ENCODE peak calls at places on chromosomes 7 and 10, in nine cellular contexts. One of them, this sample, is unnamed.
A peak's percentile ranks its signal among the peaks of the same experiment; 100 is the strongest.

GRCh38 chr10:70053212-70053895 is 708 bp downstream of the MACROH2A2 start:
- DNase-seq in NCI-H1694 treated with DMSO at 0.1 percent for 48 hours: no peak
- DNase-seq in NCI-H1092: no peak
- DNase-seq in hypothalamus: no peak
- DNase-seq in occipital lobe: peak; percentile 30
- DNase-seq in naive thymus-derived CD8-positive, alpha-beta T cell: no peak
- DNase-seq in epithelial cell of proximal tubule: no peak
- DNase-seq in GDM1: no peak
- DNase-seq in activated T-helper 1 cell treated with anti-CD3 and anti-CD28 coated beads, Interleukin-2, amount 50 U/mL, for 16 hours: no peak
- DNase-seq in this sample: peak; percentile 11

GRCh38 chr10:80357000-80357803 is 621 bp downstream of the DYDC2 start:
- DNase-seq in NCI-H1092: peak; percentile 35
- DNase-seq in NCI-H1694 treated with DMSO at 0.1 percent for 48 hours: no peak
- DNase-seq in activated T-helper 1 cell treated with anti-CD3 and anti-CD28 coated beads, Interleukin-2, amount 50 U/mL, for 16 hours: no peak
- DNase-seq in epithelial cell of proximal tubule: no peak
- DNase-seq in naive thymus-derived CD8-positive, alpha-beta T cell: no peak
- DNase-seq in GDM1: no peak
- DNase-seq in occipital lobe: no peak
- DNase-seq in hypothalamus: no peak
- DNase-seq in this sample: no peak

GRCh38 chr7:73822319-73823173 is 8.2 kb upstream of the CLDN4 start:
- DNase-seq in GDM1: no peak
- DNase-seq in hypothalamus: no peak
- DNase-seq in NCI-H1694 treated with DMSO at 0.1 percent for 48 hours: no peak
- DNase-seq in NCI-H1092: no peak
- DNase-seq in activated T-helper 1 cell treated with anti-CD3 and anti-CD28 coated beads, Interleukin-2, amount 50 U/mL, for 16 hours: no peak
- DNase-seq in occipital lobe: no peak
- DNase-seq in epithelial cell of proximal tubule: peak; percentile 86
- DNase-seq in naive thymus-derived CD8-positive, alpha-beta T cell: no peak
- DNase-seq in this sample: no peak

GRCh38 chr7:155586843-155587440 is 40.6 kb upstream of the CNPY1 start:
- DNase-seq in naive thymus-derived CD8-positive, alpha-beta T cell: no peak
- DNase-seq in activated T-helper 1 cell treated with anti-CD3 and anti-CD28 coated beads, Interleukin-2, amount 50 U/mL, for 16 hours: no peak
- DNase-seq in hypothalamus: no peak
- DNase-seq in GDM1: no peak
- DNase-seq in NCI-H1092: no peak
- DNase-seq in epithelial cell of proximal tubule: no peak
- DNase-seq in NCI-H1694 treated with DMSO at 0.1 percent for 48 hours: no peak
- DNase-seq in occipital lobe: no peak
- DNase-seq in this sample: no peak

GRCh38 chr7:128713794-128714193 is 25.4 kb upstream of the CALU start:
- DNase-seq in GDM1: no peak
- DNase-seq in NCI-H1092: no peak
- DNase-seq in epithelial cell of proximal tubule: peak; percentile 49
- DNase-seq in NCI-H1694 treated with DMSO at 0.1 percent for 48 hours: no peak
- DNase-seq in naive thymus-derived CD8-positive, alpha-beta T cell: no peak
- DNase-seq in hypothalamus: no peak
- DNase-seq in activated T-helper 1 cell treated with anti-CD3 and anti-CD28 coated beads, Interleukin-2, amount 50 U/mL, for 16 hours: no peak
- DNase-seq in occipital lobe: no peak
- DNase-seq in this sample: no peak

GRCh38 chr10:77983384-77984341 is 45.7 kb downstream of the POLR3A start:
- DNase-seq in NCI-H1092: no peak
- DNase-seq in activated T-helper 1 cell treated with anti-CD3 and anti-CD28 coated beads, Interleukin-2, amount 50 U/mL, for 16 hours: no peak
- DNase-seq in NCI-H1694 treated with DMSO at 0.1 percent for 48 hours: no peak
- DNase-seq in naive thymus-derived CD8-positive, alpha-beta T cell: no peak
- DNase-seq in hypothalamus: no peak
- DNase-seq in GDM1: no peak
- DNase-seq in occipital lobe: no peak
- DNase-seq in epithelial cell of proximal tubule: no peak
- DNase-seq in this sample: no peak

GRCh38 chr10:61836888-61837747 is 64.4 kb upstream of the ARID5B start:
- DNase-seq in NCI-H1092: no peak
- DNase-seq in epithelial cell of proximal tubule: peak; percentile 56
- DNase-seq in GDM1: no peak
- DNase-seq in activated T-helper 1 cell treated with anti-CD3 and anti-CD28 coated beads, Interleukin-2, amount 50 U/mL, for 16 hours: no peak
- DNase-seq in NCI-H1694 treated with DMSO at 0.1 percent for 48 hours: no peak
- DNase-seq in occipital lobe: no peak
- DNase-seq in hypothalamus: no peak
- DNase-seq in naive thymus-derived CD8-positive, alpha-beta T cell: no peak
- DNase-seq in this sample: no peak

GRCh38 chr10:11358923-11359560 is 252.4 kb downstream of the USP6NL start:
- DNase-seq in naive thymus-derived CD8-positive, alpha-beta T cell: no peak
- DNase-seq in occipital lobe: no peak
- DNase-seq in epithelial cell of proximal tubule: no peak
- DNase-seq in hypothalamus: no peak
- DNase-seq in NCI-H1694 treated with DMSO at 0.1 percent for 48 hours: no peak
- DNase-seq in activated T-helper 1 cell treated with anti-CD3 and anti-CD28 coated beads, Interleukin-2, amount 50 U/mL, for 16 hours: no peak
- DNase-seq in GDM1: no peak
- DNase-seq in NCI-H1092: no peak
- DNase-seq in this sample: no peak

GRCh38 chr7:73992104-73992562 is 35.8 kb upstream of the ELN start:
- DNase-seq in hypothalamus: no peak
- DNase-seq in occipital lobe: no peak
- DNase-seq in naive thymus-derived CD8-positive, alpha-beta T cell: no peak
- DNase-seq in GDM1: no peak
- DNase-seq in activated T-helper 1 cell treated with anti-CD3 and anti-CD28 coated beads, Interleukin-2, amount 50 U/mL, for 16 hours: no peak
- DNase-seq in epithelial cell of proximal tubule: no peak
- DNase-seq in NCI-H1694 treated with DMSO at 0.1 percent for 48 hours: no peak
- DNase-seq in NCI-H1092: no peak
- DNase-seq in this sample: no peak

GRCh38 chr10:112246-112645 is 23.0 kb upstream of the ZMYND11 start:
- DNase-seq in naive thymus-derived CD8-positive, alpha-beta T cell: no peak
- DNase-seq in epithelial cell of proximal tubule: peak; percentile 83
- DNase-seq in NCI-H1092: no peak
- DNase-seq in GDM1: no peak
- DNase-seq in hypothalamus: no peak
- DNase-seq in occipital lobe: no peak
- DNase-seq in NCI-H1694 treated with DMSO at 0.1 percent for 48 hours: no peak
- DNase-seq in activated T-helper 1 cell treated with anti-CD3 and anti-CD28 coated beads, Interleukin-2, amount 50 U/mL, for 16 hours: no peak
- DNase-seq in this sample: no peak

GRCh38 chr10:78438094-78438906 is 404.6 kb downstream of the RPS24 start:
- DNase-seq in GDM1: peak; percentile 9
- DNase-seq in occipital lobe: no peak
- DNase-seq in naive thymus-derived CD8-positive, alpha-beta T cell: no peak
- DNase-seq in NCI-H1092: no peak
- DNase-seq in hypothalamus: no peak
- DNase-seq in NCI-H1694 treated with DMSO at 0.1 percent for 48 hours: no peak
- DNase-seq in activated T-helper 1 cell treated with anti-CD3 and anti-CD28 coated beads, Interleukin-2, amount 50 U/mL, for 16 hours: no peak
- DNase-seq in epithelial cell of proximal tubule: no peak
- DNase-seq in this sample: no peak

This sample was measured in hippocampal formation.